ENCODE peak calls at places on chromosomes 5 and 9, in eight cellular contexts. F, A, T, U, O, X, D and S are unnamed samples.
A peak's percentile ranks its signal among the peaks of the same experiment; 100 is the strongest.

GRCh38 chr5:61821561-61821960 is 484.4 kb upstream of the KIF2A start:
- DNase-seq in X (no peak), T (no peak), A (no peak), F (no peak), D (no peak), U (no peak), O (no peak), S (no peak)

GRCh38 chr5:95382843-95383242 is 8.3 kb upstream of the FAM81B start:
- DNase-seq in D (no peak), X (no peak), T (no peak), F (no peak), A (peak; percentile 40), U (no peak), O (no peak), S (no peak)

GRCh38 chr5:19880859-19881436 is 107.1 kb downstream of the CDH18 start:
- DNase-seq in U (no peak), X (no peak), D (no peak), F (no peak), O (no peak), T (no peak), A (peak; percentile 93), S (no peak)

GRCh38 chr9:114603183-114603582 is 7.9 kb upstream of the TMEM268 start:
- DNase-seq in T (no peak), X (no peak), D (no peak), A (no peak), F (no peak), U (no peak), O (no peak), S (no peak)

GRCh38 chr9:132894857-132895846 is 16.5 kb downstream of the SPACA9 start:
- DNase-seq in X (no peak), A (no peak), F (no peak), O (no peak), D (no peak), T (no peak), U (no peak), S (no peak)

GRCh38 chr9:6758418-6759113 is 793 bp downstream of the KDM4C start:
- DNase-seq in A (peak; percentile 40), U (peak; percentile 42), X (peak; percentile 28), F (peak; percentile 68), O (peak; percentile 36), T (peak; percentile 32), D (peak; percentile 81), S (peak; percentile 64)

GRCh38 chr5:68173007-68173406 is 42.5 kb upstream of the PIK3R1 start:
- DNase-seq in O (no peak), F (no peak), A (no peak), D (no peak), U (no peak), X (no peak), T (no peak), S (no peak)

GRCh38 chr9:79581794-79582193 is 10.0 kb downstream of the TLE4 start:
- DNase-seq in F (no peak), A (no peak), U (peak; percentile 22), X (no peak), D (peak; percentile 81), O (peak; percentile 91), T (no peak), S (no peak)

GRCh38 chr9:129346046-129346445 is 168.0 kb upstream of the IER5L start:
- DNase-seq in X (no peak), U (no peak), A (no peak), T (no peak), D (no peak), F (no peak), O (no peak), S (no peak)

GRCh38 chr5:120471971-120472370 is 7.9 kb downstream of the PRR16 start:
- DNase-seq in U (no peak), D (no peak), X (no peak), A (no peak), T (no peak), O (no peak), F (no peak), S (no peak)

GRCh38 chr9:35273591-35273990 is 111.8 kb downstream of the UNC13B start:
- DNase-seq in D (no peak), X (no peak), F (no peak), A (no peak), T (no peak), U (no peak), O (no peak), S (no peak)

GRCh38 chr9:133151041-133151440 is 12.7 kb downstream of the GBGT1 start:
- DNase-seq in T (no peak), F (no peak), A (no peak), X (no peak), D (peak; percentile 35), U (no peak), O (no peak), S (no peak)

GRCh38 chr5:107012371-107012770 is 658.4 kb downstream of the EFNA5 start:
- DNase-seq in T (no peak), X (no peak), O (no peak), D (no peak), A (no peak), F (no peak), U (no peak), S (no peak)

GRCh38 chr5:41010572-41010971 is 60.6 kb downstream of the MROH2B start:
- DNase-seq in F (no peak), A (no peak), U (no peak), O (no peak), T (no peak), D (no peak), X (no peak), S (no peak)

GRCh38 chr5:30100929-30101328 is 1092.6 kb upstream of the CDH6 start:
- DNase-seq in T (no peak), X (no peak), A (peak; percentile 51), U (no peak), D (no peak), O (no peak), F (no peak), S (no peak)

GRCh38 chr5:112914584-112914983 is 7.4 kb downstream of the REEP5 start:
- DNase-seq in A (no peak), D (no peak), X (no peak), T (no peak), O (peak; percentile 21), U (no peak), F (no peak), S (no peak)

GRCh38 chr5:151063136-151063544 is 17.7 kb downstream of the TNIP1 start:
- DNase-seq in X (no peak), D (no peak), U (no peak), O (peak; percentile 88), F (peak; percentile 90), A (no peak), T (no peak), S (peak; percentile 69)

GRCh38 chr9:89668216-89668867 is 63.5 kb downstream of the GADD45G start:
- DNase-seq in A (peak; percentile 52), D (no peak), T (no peak), O (no peak), F (no peak), U (no peak), X (no peak), S (no peak)

GRCh38 chr5:14935341-14935740 is 63.8 kb upstream of the ANKH start:
- DNase-seq in F (peak; percentile 8), T (no peak), X (no peak), U (no peak), A (no peak), D (no peak), O (no peak), S (no peak)

GRCh38 chr9:97895695-97896332 is 26.5 kb downstream of the TRMO start:
- DNase-seq in O (peak; percentile 65), U (no peak), A (no peak), F (no peak), X (no peak), T (no peak), D (no peak), S (no peak)

GRCh38 chr9:127344373-127344995 is 52.5 kb upstream of the SLC2A8 start:
- DNase-seq in O (peak; percentile 36), F (no peak), A (no peak), X (no peak), D (no peak), U (no peak), T (no peak), S (no peak)

GRCh38 chr9:16266648-16267276 is 603.7 kb downstream of the BNC2 start:
- DNase-seq in T (no peak), A (no peak), U (no peak), F (no peak), O (peak; percentile 13), X (no peak), D (no peak), S (no peak)